ENCODE peak calls at places on chromosomes 3 and 15, in ten cellular contexts. One of them, this sample, is unnamed.

GRCh38 chr3:168071535-168071934 is 24.2 kb downstream of the GOLIM4 start:
- DNase-seq in stimulated activated CD8-positive, alpha-beta memory T cell treated with anti-CD3 and anti-CD28 coated beads, Interleukin-4, amount 100 ng/mL, for 4 hours: no peak
- DNase-seq in stimulated activated CD4-positive, alpha-beta T cell treated with anti-CD3 and anti-CD28 coated beads, Interleukin-12 subunit alpha, Interleukin-12 subunit beta, amount 100 ng/mL, for 24 hours: no peak
- DNase-seq in MCF 10A: peak; percentile 75
- DNase-seq in iris pigment epithelial cell: peak; percentile 96
- DNase-seq in MV-4-11: no peak
- DNase-seq in globus pallidus: no peak
- DNase-seq in ovary: no peak
- DNase-seq in A549: peak; percentile 5
- DNase-seq in LHCN-M2: peak; percentile 87
- DNase-seq in this sample: no peak

GRCh38 chr15:93029613-93030429 is 59.2 kb downstream of the RGMA start:
- DNase-seq in stimulated activated CD8-positive, alpha-beta memory T cell treated with anti-CD3 and anti-CD28 coated beads, Interleukin-4, amount 100 ng/mL, for 4 hours: no peak
- DNase-seq in stimulated activated CD4-positive, alpha-beta T cell treated with anti-CD3 and anti-CD28 coated beads, Interleukin-12 subunit alpha, Interleukin-12 subunit beta, amount 100 ng/mL, for 24 hours: no peak
- DNase-seq in MCF 10A: peak; percentile 78
- DNase-seq in iris pigment epithelial cell: peak; percentile 35
- DNase-seq in MV-4-11: no peak
- DNase-seq in globus pallidus: no peak
- DNase-seq in ovary: peak; percentile 46
- DNase-seq in A549: no peak
- DNase-seq in LHCN-M2: peak; percentile 67
- DNase-seq in this sample: no peak

GRCh38 chr3:26964836-26965235 is 342.3 kb downstream of the LRRC3B start:
- DNase-seq in stimulated activated CD8-positive, alpha-beta memory T cell treated with anti-CD3 and anti-CD28 coated beads, Interleukin-4, amount 100 ng/mL, for 4 hours: no peak
- DNase-seq in stimulated activated CD4-positive, alpha-beta T cell treated with anti-CD3 and anti-CD28 coated beads, Interleukin-12 subunit alpha, Interleukin-12 subunit beta, amount 100 ng/mL, for 24 hours: no peak
- DNase-seq in MCF 10A: no peak
- DNase-seq in iris pigment epithelial cell: no peak
- DNase-seq in MV-4-11: no peak
- DNase-seq in globus pallidus: no peak
- DNase-seq in ovary: no peak
- DNase-seq in A549: no peak
- DNase-seq in LHCN-M2: no peak
- DNase-seq in this sample: no peak

GRCh38 chr3:4935347-4935746 is 43.9 kb upstream of the BHLHE40 start:
- DNase-seq in stimulated activated CD8-positive, alpha-beta memory T cell treated with anti-CD3 and anti-CD28 coated beads, Interleukin-4, amount 100 ng/mL, for 4 hours: no peak
- DNase-seq in stimulated activated CD4-positive, alpha-beta T cell treated with anti-CD3 and anti-CD28 coated beads, Interleukin-12 subunit alpha, Interleukin-12 subunit beta, amount 100 ng/mL, for 24 hours: no peak
- DNase-seq in MCF 10A: no peak
- DNase-seq in iris pigment epithelial cell: peak; percentile 35
- DNase-seq in MV-4-11: no peak
- DNase-seq in globus pallidus: no peak
- DNase-seq in ovary: no peak
- DNase-seq in A549: no peak
- DNase-seq in LHCN-M2: no peak
- DNase-seq in this sample: peak; percentile 33

GRCh38 chr3:30638685-30639412 is 32.4 kb downstream of the TGFBR2 start:
- DNase-seq in stimulated activated CD8-positive, alpha-beta memory T cell treated with anti-CD3 and anti-CD28 coated beads, Interleukin-4, amount 100 ng/mL, for 4 hours: no peak
- DNase-seq in stimulated activated CD4-positive, alpha-beta T cell treated with anti-CD3 and anti-CD28 coated beads, Interleukin-12 subunit alpha, Interleukin-12 subunit beta, amount 100 ng/mL, for 24 hours: no peak
- DNase-seq in MCF 10A: no peak
- DNase-seq in iris pigment epithelial cell: no peak
- DNase-seq in MV-4-11: no peak
- DNase-seq in globus pallidus: no peak
- DNase-seq in ovary: no peak
- DNase-seq in A549: no peak
- DNase-seq in LHCN-M2: no peak
- DNase-seq in this sample: no peak

GRCh38 chr3:136250862-136251460 is 821 bp downstream of the PCCB start:
- DNase-seq in stimulated activated CD8-positive, alpha-beta memory T cell treated with anti-CD3 and anti-CD28 coated beads, Interleukin-4, amount 100 ng/mL, for 4 hours: no peak
- DNase-seq in stimulated activated CD4-positive, alpha-beta T cell treated with anti-CD3 and anti-CD28 coated beads, Interleukin-12 subunit alpha, Interleukin-12 subunit beta, amount 100 ng/mL, for 24 hours: no peak
- DNase-seq in MCF 10A: peak; percentile 60
- DNase-seq in iris pigment epithelial cell: peak; percentile 35
- DNase-seq in MV-4-11: peak; percentile 78
- DNase-seq in globus pallidus: peak; percentile 84
- DNase-seq in ovary: peak; percentile 69
- DNase-seq in A549: no peak
- DNase-seq in LHCN-M2: peak; percentile 71
- DNase-seq in this sample: peak; percentile 65

GRCh38 chr3:13125092-13126015 is 52.1 kb upstream of the IQSEC1 start:
- DNase-seq in stimulated activated CD8-positive, alpha-beta memory T cell treated with anti-CD3 and anti-CD28 coated beads, Interleukin-4, amount 100 ng/mL, for 4 hours: no peak
- DNase-seq in stimulated activated CD4-positive, alpha-beta T cell treated with anti-CD3 and anti-CD28 coated beads, Interleukin-12 subunit alpha, Interleukin-12 subunit beta, amount 100 ng/mL, for 24 hours: no peak
- DNase-seq in MCF 10A: no peak
- DNase-seq in iris pigment epithelial cell: no peak
- DNase-seq in MV-4-11: peak; percentile 32
- DNase-seq in globus pallidus: no peak
- DNase-seq in ovary: no peak
- DNase-seq in A549: no peak
- DNase-seq in LHCN-M2: no peak
- DNase-seq in this sample: no peak

GRCh38 chr15:74235962-74236361 is at the start of gene CCDC33:
- DNase-seq in stimulated activated CD8-positive, alpha-beta memory T cell treated with anti-CD3 and anti-CD28 coated beads, Interleukin-4, amount 100 ng/mL, for 4 hours: no peak
- DNase-seq in stimulated activated CD4-positive, alpha-beta T cell treated with anti-CD3 and anti-CD28 coated beads, Interleukin-12 subunit alpha, Interleukin-12 subunit beta, amount 100 ng/mL, for 24 hours: no peak
- DNase-seq in MCF 10A: no peak
- DNase-seq in iris pigment epithelial cell: no peak
- DNase-seq in MV-4-11: peak; percentile 87
- DNase-seq in globus pallidus: no peak
- DNase-seq in ovary: no peak
- DNase-seq in A549: no peak
- DNase-seq in LHCN-M2: no peak
- DNase-seq in this sample: no peak

GRCh38 chr3:5517921-5518320 is 330.4 kb downstream of the EDEM1 start:
- DNase-seq in stimulated activated CD8-positive, alpha-beta memory T cell treated with anti-CD3 and anti-CD28 coated beads, Interleukin-4, amount 100 ng/mL, for 4 hours: no peak
- DNase-seq in stimulated activated CD4-positive, alpha-beta T cell treated with anti-CD3 and anti-CD28 coated beads, Interleukin-12 subunit alpha, Interleukin-12 subunit beta, amount 100 ng/mL, for 24 hours: no peak
- DNase-seq in MCF 10A: no peak
- DNase-seq in iris pigment epithelial cell: no peak
- DNase-seq in MV-4-11: no peak
- DNase-seq in globus pallidus: no peak
- DNase-seq in ovary: no peak
- DNase-seq in A549: no peak
- DNase-seq in LHCN-M2: no peak
- DNase-seq in this sample: no peak

GRCh38 chr15:25766421-25766820 is 96.7 kb downstream of the ATP10A start:
- DNase-seq in stimulated activated CD8-positive, alpha-beta memory T cell treated with anti-CD3 and anti-CD28 coated beads, Interleukin-4, amount 100 ng/mL, for 4 hours: no peak
- DNase-seq in stimulated activated CD4-positive, alpha-beta T cell treated with anti-CD3 and anti-CD28 coated beads, Interleukin-12 subunit alpha, Interleukin-12 subunit beta, amount 100 ng/mL, for 24 hours: no peak
- DNase-seq in MCF 10A: no peak
- DNase-seq in iris pigment epithelial cell: no peak
- DNase-seq in MV-4-11: no peak
- DNase-seq in globus pallidus: no peak
- DNase-seq in ovary: no peak
- DNase-seq in A549: no peak
- DNase-seq in LHCN-M2: peak; percentile 28
- DNase-seq in this sample: no peak

GRCh38 chr3:14329116-14329830 is 73.1 kb upstream of the SLC6A6 start:
- DNase-seq in stimulated activated CD8-positive, alpha-beta memory T cell treated with anti-CD3 and anti-CD28 coated beads, Interleukin-4, amount 100 ng/mL, for 4 hours: no peak
- DNase-seq in stimulated activated CD4-positive, alpha-beta T cell treated with anti-CD3 and anti-CD28 coated beads, Interleukin-12 subunit alpha, Interleukin-12 subunit beta, amount 100 ng/mL, for 24 hours: no peak
- DNase-seq in MCF 10A: peak; percentile 50
- DNase-seq in iris pigment epithelial cell: peak; percentile 31
- DNase-seq in MV-4-11: peak; percentile 63
- DNase-seq in globus pallidus: no peak
- DNase-seq in ovary: no peak
- DNase-seq in A549: no peak
- DNase-seq in LHCN-M2: peak; percentile 60
- DNase-seq in this sample: no peak

GRCh38 chr15:34122771-34123183 is 20.9 kb downstream of the PGBD4 start:
- DNase-seq in stimulated activated CD8-positive, alpha-beta memory T cell treated with anti-CD3 and anti-CD28 coated beads, Interleukin-4, amount 100 ng/mL, for 4 hours: no peak
- DNase-seq in stimulated activated CD4-positive, alpha-beta T cell treated with anti-CD3 and anti-CD28 coated beads, Interleukin-12 subunit alpha, Interleukin-12 subunit beta, amount 100 ng/mL, for 24 hours: no peak
- DNase-seq in MCF 10A: no peak
- DNase-seq in iris pigment epithelial cell: peak; percentile 97
- DNase-seq in MV-4-11: no peak
- DNase-seq in globus pallidus: no peak
- DNase-seq in ovary: no peak
- DNase-seq in A549: no peak
- DNase-seq in LHCN-M2: peak; percentile 74
- DNase-seq in this sample: no peak

GRCh38 chr3:8741581-8742355 is 8.2 kb downstream of the CAV3 start:
- DNase-seq in stimulated activated CD8-positive, alpha-beta memory T cell treated with anti-CD3 and anti-CD28 coated beads, Interleukin-4, amount 100 ng/mL, for 4 hours: no peak
- DNase-seq in stimulated activated CD4-positive, alpha-beta T cell treated with anti-CD3 and anti-CD28 coated beads, Interleukin-12 subunit alpha, Interleukin-12 subunit beta, amount 100 ng/mL, for 24 hours: no peak
- DNase-seq in MCF 10A: peak; percentile 77
- DNase-seq in iris pigment epithelial cell: peak; percentile 83
- DNase-seq in MV-4-11: no peak
- DNase-seq in globus pallidus: no peak
- DNase-seq in ovary: peak; percentile 56
- DNase-seq in A549: peak; percentile 86
- DNase-seq in LHCN-M2: peak; percentile 91
- DNase-seq in this sample: no peak

GRCh38 chr3:69764861-69765260 is 25.6 kb downstream of the MITF start:
- DNase-seq in stimulated activated CD8-positive, alpha-beta memory T cell treated with anti-CD3 and anti-CD28 coated beads, Interleukin-4, amount 100 ng/mL, for 4 hours: no peak
- DNase-seq in stimulated activated CD4-positive, alpha-beta T cell treated with anti-CD3 and anti-CD28 coated beads, Interleukin-12 subunit alpha, Interleukin-12 subunit beta, amount 100 ng/mL, for 24 hours: no peak
- DNase-seq in MCF 10A: no peak
- DNase-seq in iris pigment epithelial cell: no peak
- DNase-seq in MV-4-11: no peak
- DNase-seq in globus pallidus: peak; percentile 23
- DNase-seq in ovary: no peak
- DNase-seq in A549: no peak
- DNase-seq in LHCN-M2: no peak
- DNase-seq in this sample: no peak

GRCh38 chr3:106860182-106860581 is 517.1 kb upstream of the CCDC54 start:
- DNase-seq in stimulated activated CD8-positive, alpha-beta memory T cell treated with anti-CD3 and anti-CD28 coated beads, Interleukin-4, amount 100 ng/mL, for 4 hours: no peak
- DNase-seq in stimulated activated CD4-positive, alpha-beta T cell treated with anti-CD3 and anti-CD28 coated beads, Interleukin-12 subunit alpha, Interleukin-12 subunit beta, amount 100 ng/mL, for 24 hours: no peak
- DNase-seq in MCF 10A: peak; percentile 6
- DNase-seq in iris pigment epithelial cell: peak; percentile 32
- DNase-seq in MV-4-11: no peak
- DNase-seq in globus pallidus: no peak
- DNase-seq in ovary: no peak
- DNase-seq in A549: no peak
- DNase-seq in LHCN-M2: no peak
- DNase-seq in this sample: no peak

GRCh38 chr3:64224826-64225606 is at the start of gene PRICKLE2:
- DNase-seq in stimulated activated CD8-positive, alpha-beta memory T cell treated with anti-CD3 and anti-CD28 coated beads, Interleukin-4, amount 100 ng/mL, for 4 hours: no peak
- DNase-seq in stimulated activated CD4-positive, alpha-beta T cell treated with anti-CD3 and anti-CD28 coated beads, Interleukin-12 subunit alpha, Interleukin-12 subunit beta, amount 100 ng/mL, for 24 hours: no peak
- DNase-seq in MCF 10A: no peak
- DNase-seq in iris pigment epithelial cell: peak; percentile 93
- DNase-seq in MV-4-11: no peak
- DNase-seq in globus pallidus: peak; percentile 92
- DNase-seq in ovary: peak; percentile 85
- DNase-seq in A549: peak; percentile 69
- DNase-seq in LHCN-M2: peak; percentile 92
- DNase-seq in this sample: peak; percentile 94

GRCh38 chr3:139934557-139935070 is 371 bp upstream of the CLSTN2 start:
- DNase-seq in stimulated activated CD8-positive, alpha-beta memory T cell treated with anti-CD3 and anti-CD28 coated beads, Interleukin-4, amount 100 ng/mL, for 4 hours: no peak
- DNase-seq in stimulated activated CD4-positive, alpha-beta T cell treated with anti-CD3 and anti-CD28 coated beads, Interleukin-12 subunit alpha, Interleukin-12 subunit beta, amount 100 ng/mL, for 24 hours: no peak
- DNase-seq in MCF 10A: no peak
- DNase-seq in iris pigment epithelial cell: peak; percentile 39
- DNase-seq in MV-4-11: peak; percentile 72
- DNase-seq in globus pallidus: peak; percentile 82
- DNase-seq in ovary: peak; percentile 85
- DNase-seq in A549: peak; percentile 22
- DNase-seq in LHCN-M2: peak; percentile 19
- DNase-seq in this sample: no peak

GRCh38 chr3:12484983-12485327 is 675 bp downstream of the TSEN2 start:
- DNase-seq in stimulated activated CD8-positive, alpha-beta memory T cell treated with anti-CD3 and anti-CD28 coated beads, Interleukin-4, amount 100 ng/mL, for 4 hours: no peak
- DNase-seq in stimulated activated CD4-positive, alpha-beta T cell treated with anti-CD3 and anti-CD28 coated beads, Interleukin-12 subunit alpha, Interleukin-12 subunit beta, amount 100 ng/mL, for 24 hours: no peak
- DNase-seq in MCF 10A: no peak
- DNase-seq in iris pigment epithelial cell: no peak
- DNase-seq in MV-4-11: no peak
- DNase-seq in globus pallidus: no peak
- DNase-seq in ovary: no peak
- DNase-seq in A549: no peak
- DNase-seq in LHCN-M2: no peak
- DNase-seq in this sample: no peak

GRCh38 chr3:41369838-41370237 is 170.5 kb downstream of the CTNNB1 start:
- DNase-seq in stimulated activated CD8-positive, alpha-beta memory T cell treated with anti-CD3 and anti-CD28 coated beads, Interleukin-4, amount 100 ng/mL, for 4 hours: no peak
- DNase-seq in stimulated activated CD4-positive, alpha-beta T cell treated with anti-CD3 and anti-CD28 coated beads, Interleukin-12 subunit alpha, Interleukin-12 subunit beta, amount 100 ng/mL, for 24 hours: no peak
- DNase-seq in MCF 10A: no peak
- DNase-seq in iris pigment epithelial cell: no peak
- DNase-seq in MV-4-11: no peak
- DNase-seq in globus pallidus: no peak
- DNase-seq in ovary: no peak
- DNase-seq in A549: no peak
- DNase-seq in LHCN-M2: peak; percentile 28
- DNase-seq in this sample: no peak

GRCh38 chr15:90471769-90472168 is 58.0 kb upstream of the CRTC3 start:
- DNase-seq in stimulated activated CD8-positive, alpha-beta memory T cell treated with anti-CD3 and anti-CD28 coated beads, Interleukin-4, amount 100 ng/mL, for 4 hours: no peak
- DNase-seq in stimulated activated CD4-positive, alpha-beta T cell treated with anti-CD3 and anti-CD28 coated beads, Interleukin-12 subunit alpha, Interleukin-12 subunit beta, amount 100 ng/mL, for 24 hours: no peak
- DNase-seq in MCF 10A: no peak
- DNase-seq in iris pigment epithelial cell: no peak
- DNase-seq in MV-4-11: no peak
- DNase-seq in globus pallidus: peak; percentile 93
- DNase-seq in ovary: no peak
- DNase-seq in A549: no peak
- DNase-seq in LHCN-M2: no peak
- DNase-seq in this sample: no peak

GRCh38 chr3:142259359-142259758 is 34.0 kb upstream of the GK5 start:
- DNase-seq in stimulated activated CD8-positive, alpha-beta memory T cell treated with anti-CD3 and anti-CD28 coated beads, Interleukin-4, amount 100 ng/mL, for 4 hours: no peak
- DNase-seq in stimulated activated CD4-positive, alpha-beta T cell treated with anti-CD3 and anti-CD28 coated beads, Interleukin-12 subunit alpha, Interleukin-12 subunit beta, amount 100 ng/mL, for 24 hours: no peak
- DNase-seq in MCF 10A: no peak
- DNase-seq in iris pigment epithelial cell: no peak
- DNase-seq in MV-4-11: no peak
- DNase-seq in globus pallidus: no peak
- DNase-seq in ovary: no peak
- DNase-seq in A549: no peak
- DNase-seq in LHCN-M2: no peak
- DNase-seq in this sample: no peak

GRCh38 chr3:175212896-175213295 is 353.8 kb downstream of the NAALADL2 start:
- DNase-seq in stimulated activated CD8-positive, alpha-beta memory T cell treated with anti-CD3 and anti-CD28 coated beads, Interleukin-4, amount 100 ng/mL, for 4 hours: no peak
- DNase-seq in stimulated activated CD4-positive, alpha-beta T cell treated with anti-CD3 and anti-CD28 coated beads, Interleukin-12 subunit alpha, Interleukin-12 subunit beta, amount 100 ng/mL, for 24 hours: no peak
- DNase-seq in MCF 10A: peak; percentile 45
- DNase-seq in iris pigment epithelial cell: peak; percentile 80
- DNase-seq in MV-4-11: no peak
- DNase-seq in globus pallidus: no peak
- DNase-seq in ovary: no peak
- DNase-seq in A549: no peak
- DNase-seq in LHCN-M2: peak; percentile 29
- DNase-seq in this sample: no peak

GRCh38 chr3:175192536-175192935 is 333.4 kb downstream of the NAALADL2 start:
- DNase-seq in stimulated activated CD8-positive, alpha-beta memory T cell treated with anti-CD3 and anti-CD28 coated beads, Interleukin-4, amount 100 ng/mL, for 4 hours: no peak
- DNase-seq in stimulated activated CD4-positive, alpha-beta T cell treated with anti-CD3 and anti-CD28 coated beads, Interleukin-12 subunit alpha, Interleukin-12 subunit beta, amount 100 ng/mL, for 24 hours: no peak
- DNase-seq in MCF 10A: peak; percentile 69
- DNase-seq in iris pigment epithelial cell: peak; percentile 41
- DNase-seq in MV-4-11: no peak
- DNase-seq in globus pallidus: no peak
- DNase-seq in ovary: no peak
- DNase-seq in A549: no peak
- DNase-seq in LHCN-M2: peak; percentile 20
- DNase-seq in this sample: no peak

GRCh38 chr15:74901612-74902063 is 5.0 kb downstream of the FAM219B start:
- DNase-seq in stimulated activated CD8-positive, alpha-beta memory T cell treated with anti-CD3 and anti-CD28 coated beads, Interleukin-4, amount 100 ng/mL, for 4 hours: peak; percentile 38
- DNase-seq in stimulated activated CD4-positive, alpha-beta T cell treated with anti-CD3 and anti-CD28 coated beads, Interleukin-12 subunit alpha, Interleukin-12 subunit beta, amount 100 ng/mL, for 24 hours: no peak
- DNase-seq in MCF 10A: peak; percentile 65
- DNase-seq in iris pigment epithelial cell: peak; percentile 39
- DNase-seq in MV-4-11: peak; percentile 65
- DNase-seq in globus pallidus: peak; percentile 36
- DNase-seq in ovary: peak; percentile 32
- DNase-seq in A549: peak; percentile 91
- DNase-seq in LHCN-M2: peak; percentile 50
- DNase-seq in this sample: peak; percentile 66

GRCh38 chr3:108472011-108472591 is 38.3 kb downstream of the MYH15 start:
- DNase-seq in stimulated activated CD8-positive, alpha-beta memory T cell treated with anti-CD3 and anti-CD28 coated beads, Interleukin-4, amount 100 ng/mL, for 4 hours: no peak
- DNase-seq in stimulated activated CD4-positive, alpha-beta T cell treated with anti-CD3 and anti-CD28 coated beads, Interleukin-12 subunit alpha, Interleukin-12 subunit beta, amount 100 ng/mL, for 24 hours: no peak
- DNase-seq in MCF 10A: peak; percentile 82
- DNase-seq in iris pigment epithelial cell: peak; percentile 92
- DNase-seq in MV-4-11: no peak
- DNase-seq in globus pallidus: no peak
- DNase-seq in ovary: no peak
- DNase-seq in A549: peak; percentile 53
- DNase-seq in LHCN-M2: peak; percentile 97
- DNase-seq in this sample: no peak

GRCh38 chr15:79593119-79593869 is 161.2 kb downstream of the MINAR1 start:
- DNase-seq in stimulated activated CD8-positive, alpha-beta memory T cell treated with anti-CD3 and anti-CD28 coated beads, Interleukin-4, amount 100 ng/mL, for 4 hours: no peak
- DNase-seq in stimulated activated CD4-positive, alpha-beta T cell treated with anti-CD3 and anti-CD28 coated beads, Interleukin-12 subunit alpha, Interleukin-12 subunit beta, amount 100 ng/mL, for 24 hours: no peak
- DNase-seq in MCF 10A: peak; percentile 27
- DNase-seq in iris pigment epithelial cell: peak; percentile 12
- DNase-seq in MV-4-11: no peak
- DNase-seq in globus pallidus: no peak
- DNase-seq in ovary: no peak
- DNase-seq in A549: no peak
- DNase-seq in LHCN-M2: no peak
- DNase-seq in this sample: no peak

GRCh38 chr3:14230729-14231128 is 52.1 kb downstream of the LSM3 start:
- DNase-seq in stimulated activated CD8-positive, alpha-beta memory T cell treated with anti-CD3 and anti-CD28 coated beads, Interleukin-4, amount 100 ng/mL, for 4 hours: no peak
- DNase-seq in stimulated activated CD4-positive, alpha-beta T cell treated with anti-CD3 and anti-CD28 coated beads, Interleukin-12 subunit alpha, Interleukin-12 subunit beta, amount 100 ng/mL, for 24 hours: no peak
- DNase-seq in MCF 10A: no peak
- DNase-seq in iris pigment epithelial cell: no peak
- DNase-seq in MV-4-11: no peak
- DNase-seq in globus pallidus: no peak
- DNase-seq in ovary: no peak
- DNase-seq in A549: no peak
- DNase-seq in LHCN-M2: no peak
- DNase-seq in this sample: no peak

GRCh38 chr3:127042634-127043033 is 59.7 kb downstream of the PLXNA1 start:
- DNase-seq in stimulated activated CD8-positive, alpha-beta memory T cell treated with anti-CD3 and anti-CD28 coated beads, Interleukin-4, amount 100 ng/mL, for 4 hours: no peak
- DNase-seq in stimulated activated CD4-positive, alpha-beta T cell treated with anti-CD3 and anti-CD28 coated beads, Interleukin-12 subunit alpha, Interleukin-12 subunit beta, amount 100 ng/mL, for 24 hours: no peak
- DNase-seq in MCF 10A: no peak
- DNase-seq in iris pigment epithelial cell: no peak
- DNase-seq in MV-4-11: no peak
- DNase-seq in globus pallidus: no peak
- DNase-seq in ovary: no peak
- DNase-seq in A549: no peak
- DNase-seq in LHCN-M2: no peak
- DNase-seq in this sample: no peak